ENCODE peak calls at places on chromosomes 12 and 14, in nine cellular contexts. X is heart left ventricle, S is transverse colon, H is tibial nerve, N is thyroid gland, E is A549, J is breast epithelium, P is Peyer's patch, C is body of pancreas. O is an unnamed sample.

GRCh38 chr14:99821519-99822165 is 28.4 kb downstream of the EML1 start:
- DNase-seq in P (no peak), S (no peak), X (no peak), H (no peak), C (no peak), J (no peak), N (no peak), E (no peak), O (no peak)

GRCh38 chr14:65566820-65567522 is 154.4 kb downstream of the FUT8 start:
- DNase-seq in J (no peak), E (no peak), P (no peak), S (no peak), C (no peak), N (no peak), H (no peak), X (no peak), O (no peak)

GRCh38 chr12:29278673-29279420 is 102.1 kb downstream of the ERGIC2 start:
- DNase-seq in C (no peak), N (no peak), E (no peak), P (no peak), H (no peak), J (no peak), S (no peak), X (no peak), O (no peak)

GRCh38 chr14:78172428-78172827 is 2.3 kb downstream of the NRXN3 start:
- DNase-seq in N (no peak), J (no peak), E (no peak), P (no peak), X (no peak), C (no peak), S (no peak), H (no peak), O (no peak)

GRCh38 chr12:4958697-4959375 is 49.1 kb downstream of the KCNA1 start:
- DNase-seq in N (no peak), H (no peak), E (no peak), S (no peak), P (no peak), J (no peak), X (no peak), C (no peak), O (no peak)

GRCh38 chr12:6612247-6612646 is 5.1 kb upstream of the CHD4 start:
- DNase-seq in E (no peak), C (no peak), N (no peak), H (no peak), P (peak; percentile 79), J (no peak), X (no peak), S (no peak), O (no peak)

GRCh38 chr12:56216461-56216860 is 5.3 kb downstream of the RNF41 start:
- DNase-seq in N (no peak), X (no peak), E (no peak), J (no peak), C (no peak), P (no peak), S (no peak), H (no peak), O (no peak)

GRCh38 chr12:110744697-110745264 is 2.1 kb upstream of the PPP1CC start:
- DNase-seq in E (peak; percentile 72), J (no peak), C (no peak), P (no peak), H (no peak), S (peak; percentile 83), N (no peak), X (no peak), O (no peak)

GRCh38 chr12:50117057-50117622 is 5.1 kb downstream of the COX14 start:
- DNase-seq in E (no peak), N (peak; percentile 91), P (no peak), X (peak; percentile 50), C (no peak), H (no peak), S (no peak), J (peak; percentile 2), O (no peak)

GRCh38 chr12:50121636-50122035 is 9.6 kb downstream of the COX14 start:
- DNase-seq in P (no peak), X (no peak), S (no peak), E (no peak), N (no peak), J (no peak), C (no peak), H (no peak), O (no peak)

GRCh38 chr12:50119387-50119786 is 7.4 kb downstream of the COX14 start:
- DNase-seq in S (no peak), P (no peak), C (no peak), H (no peak), E (no peak), N (no peak), X (no peak), J (peak; percentile 17), O (no peak)

GRCh38 chr12:50120953-50121352 is 8.9 kb downstream of the COX14 start:
- DNase-seq in J (peak; percentile 5), X (no peak), S (no peak), E (no peak), P (no peak), C (no peak), N (no peak), H (no peak), O (no peak)

DNA sequence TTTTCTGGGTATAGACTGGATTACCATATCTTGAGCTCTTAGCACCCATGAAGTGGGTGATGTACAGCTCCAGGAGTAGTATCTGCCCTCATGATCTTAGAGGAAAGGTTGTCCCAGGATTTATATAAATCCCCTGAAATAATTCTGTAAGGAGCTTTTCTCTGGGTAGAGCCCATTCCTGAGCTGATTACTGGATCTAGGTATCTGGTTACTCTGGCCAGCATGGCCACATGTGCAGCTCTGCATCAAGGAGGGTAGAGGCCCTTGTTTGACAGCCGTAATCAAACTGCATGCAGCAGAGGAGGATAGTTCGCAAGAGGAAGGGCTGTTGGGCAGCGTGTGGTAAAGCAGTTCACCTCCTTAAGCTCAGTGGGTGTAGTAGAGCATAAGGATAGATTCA is 8.5 kb downstream of the COX14 start:
- DNase-seq in S (no peak), J (no peak), C (no peak), E (no peak), N (no peak), X (no peak), P (no peak), H (no peak), O (no peak)
- H3K4me1 ChIP-seq in S (peaks cover 48% of the 10 kb centered on the region), J (no peaks in the 10 kb centered on the region), C (peaks cover 9% of the 10 kb centered on the region), E (no peaks in the 10 kb centered on the region), N (peaks cover 4% of the 10 kb centered on the region), X (peaks cover 34% of the 10 kb centered on the region), P (no peaks in the 10 kb centered on the region), H (no peaks in the 10 kb centered on the region), O (peaks cover 55% of the 10 kb centered on the region)

DNA sequence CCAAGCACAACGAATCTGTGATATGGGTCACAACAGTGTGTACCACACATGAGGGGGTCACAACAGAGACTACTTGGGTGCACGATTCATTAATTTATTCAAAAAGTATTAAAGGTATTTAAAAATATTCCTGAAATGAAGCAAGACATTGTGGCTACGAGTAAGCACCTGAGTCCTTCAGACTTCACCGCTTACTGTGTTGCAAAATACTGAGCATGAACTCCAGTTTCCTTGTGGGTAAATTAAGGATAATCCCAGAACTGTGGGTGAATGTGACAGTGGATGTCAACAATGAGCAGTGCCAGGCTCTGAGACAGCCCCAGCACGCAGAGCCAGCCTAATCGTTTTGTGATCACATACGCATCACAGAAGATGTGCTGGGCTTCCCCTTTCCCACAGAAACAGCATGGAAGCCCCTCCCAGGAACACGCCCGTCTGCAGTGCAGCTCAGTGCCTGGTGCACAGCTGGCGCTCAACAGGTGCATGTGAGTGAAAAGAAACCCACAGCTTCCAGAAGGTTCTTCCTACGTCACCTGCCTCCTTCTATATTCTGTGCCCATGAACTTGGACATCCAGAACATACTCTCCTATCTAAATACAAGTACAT is 29.1 kb downstream of the CDC42BPB start:
- DNase-seq in E (no peak), J (peak; percentile 14), C (no peak), X (no peak), N (no peak), P (no peak), S (peak; percentile 65), H (no peak), O (no peak)
- H3K27ac ChIP-seq in E (no peak overlapping the region), J (no peak overlapping the region), C (no peak overlapping the region), X (no peak overlapping the region), N (no peak overlapping the region), P (no peak overlapping the region), S (peak overlapping the region; percentile 62), H (no peak overlapping the region), O (no peak overlapping the region)

GRCh38 chr12:104305349-104305748 is 1.8 kb downstream of the EID3 start:
- DNase-seq in X (no peak), C (no peak), E (no peak), H (no peak), J (no peak), S (no peak), N (no peak), P (no peak), O (no peak)

GRCh38 chr12:104304261-104305004 is 894 bp downstream of the EID3 start:
- DNase-seq in N (no peak), X (no peak), E (no peak), C (no peak), S (no peak), P (no peak), H (no peak), J (no peak), O (no peak)

GRCh38 chr12:104306376-104306775 is 2.8 kb downstream of the EID3 start:
- DNase-seq in N (no peak), C (no peak), E (no peak), S (no peak), P (no peak), H (no peak), X (no peak), J (no peak), O (no peak)

GRCh38 chr12:104306943-104307654 is 3.6 kb downstream of the EID3 start:
- DNase-seq in S (no peak), E (peak; percentile 62), J (no peak), N (no peak), P (no peak), X (no peak), H (no peak), C (no peak), O (no peak)

GRCh38 chr12:104303538-104304151 is at the start of gene EID3:
- DNase-seq in P (peak; percentile 84), S (peak; percentile 88), N (peak; percentile 84), H (peak; percentile 71), X (peak; percentile 93), E (peak; percentile 90), C (peak; percentile 86), J (peak; percentile 86), O (peak; percentile 94)
- TF ChIP-seq POLR2A in P (peak; percentile 20), S (peak; percentile 39), N (no peak), H (no peak), X (no peak), E (no peak), C (peak; percentile 40), J (no peak), O (no peak)

GRCh38 chr12:69470189-69471094 is at the start of gene FRS2:
- DNase-seq in N (peak; percentile 91), C (peak; percentile 92), S (peak; percentile 93), P (peak; percentile 85), E (peak; percentile 90), J (peak; percentile 91), X (peak; percentile 93), H (peak; percentile 86), O (peak; percentile 97)

GRCh38 chr12:69473229-69473628 is 3.0 kb downstream of the FRS2 start:
- DNase-seq in J (no peak), S (no peak), H (no peak), E (no peak), C (no peak), N (no peak), X (no peak), P (no peak), O (no peak)

GRCh38 chr12:69469854-69470188 is 367 bp upstream of the FRS2 start:
- DNase-seq in N (no peak), J (no peak), C (no peak), H (no peak), X (no peak), E (no peak), S (no peak), P (no peak), O (no peak)

GRCh38 chr12:69468237-69469026 is 1.8 kb upstream of the FRS2 start:
- DNase-seq in P (no peak), H (no peak), C (no peak), N (no peak), S (no peak), E (peak; percentile 12), X (no peak), J (no peak), O (no peak)

GRCh38 chr12:69471667-69472385 is 1.6 kb downstream of the FRS2 start:
- DNase-seq in H (no peak), C (no peak), N (no peak), E (no peak), S (no peak), P (no peak), X (no peak), J (no peak), O (no peak)
- H3K4me1 ChIP-seq in H (peaks cover 33% of the 10 kb centered on the region), C (peaks cover 49% of the 10 kb centered on the region), N (peaks cover 34% of the 10 kb centered on the region), E (peaks cover 63% of the 10 kb centered on the region), S (peaks cover 51% of the 10 kb centered on the region), P (no peaks in the 10 kb centered on the region), X (peaks cover 56% of the 10 kb centered on the region), J (no peaks in the 10 kb centered on the region), O (peaks cover 65% of the 10 kb centered on the region)

O was measured in esophagus muscularis mucosa.